ENCODE peak calls at places on chromosomes 1 and 21, in ten cellular contexts. L, S, T, B, V, E, P, C, M and J are unnamed samples.
A peak's percentile ranks its signal among the peaks of the same experiment; 100 is the strongest.

GRCh38 chr1:206691604-206692003 is 6.9 kb downstream of the MAPKAPK2 start:
- DNase-seq in L (peak; percentile 35), M (no peak), B (no peak), T (no peak), E (no peak), P (no peak), C (no peak), S (no peak), V (no peak), J (no peak)

GRCh38 chr1:90768098-90768497 is 51.0 kb upstream of the BARHL2 start:
- DNase-seq in S (no peak), L (no peak), B (no peak), V (no peak), C (no peak), E (no peak), P (no peak), M (no peak), T (no peak), J (no peak)

GRCh38 chr1:246324711-246325110 is 182.4 kb downstream of the SMYD3 start:
- DNase-seq in C (peak; percentile 14), S (peak; percentile 58), E (no peak), L (peak; percentile 27), B (peak; percentile 8), P (no peak), M (no peak), V (peak; percentile 27), T (no peak), J (peak; percentile 35)

GRCh38 chr1:186985889-186986491 is 157.2 kb downstream of the PLA2G4A start:
- DNase-seq in P (peak; percentile 28), V (peak; percentile 40), M (peak; percentile 45), B (peak; percentile 67), L (peak; percentile 78), T (peak; percentile 71), E (peak; percentile 90), C (peak; percentile 64), S (no peak), J (peak; percentile 36)

GRCh38 chr1:184191181-184191601 is 139.7 kb downstream of the TSEN15 start:
- DNase-seq in P (no peak), T (no peak), E (no peak), C (peak; percentile 10), S (no peak), B (peak; percentile 80), V (no peak), L (peak; percentile 94), M (no peak), J (peak; percentile 82)

GRCh38 chr1:223628858-223629257 is 36.6 kb downstream of the CAPN8 start:
- DNase-seq in P (no peak), T (no peak), B (peak; percentile 32), L (no peak), V (no peak), E (no peak), M (no peak), S (no peak), C (no peak), J (no peak)

GRCh38 chr1:119204169-119204568 is 63.7 kb upstream of the WARS2 start:
- DNase-seq in B (no peak), E (no peak), S (no peak), C (no peak), T (no peak), P (no peak), V (no peak), M (no peak), L (peak; percentile 7), J (no peak)

GRCh38 chr1:35564037-35564883 is 6.7 kb downstream of the NCDN start:
- DNase-seq in M (peak; percentile 85), L (peak; percentile 79), E (peak; percentile 70), V (peak; percentile 71), S (peak; percentile 84), P (peak; percentile 87), C (peak; percentile 88), T (peak; percentile 72), B (peak; percentile 89), J (peak; percentile 34)

GRCh38 chr1:55826413-55827080 is 611.4 kb upstream of the USP24 start:
- DNase-seq in T (no peak), M (no peak), L (no peak), E (no peak), B (no peak), S (no peak), C (no peak), V (no peak), P (no peak), J (no peak)

GRCh38 chr21:37905291-37905690 is 11.0 kb downstream of the KCNJ6 start:
- DNase-seq in M (no peak), S (no peak), B (no peak), V (no peak), L (no peak), P (no peak), T (no peak), C (no peak), E (no peak), J (no peak)

GRCh38 chr1:180889325-180889724 is 23.4 kb upstream of the KIAA1614 start:
- DNase-seq in V (no peak), M (no peak), P (no peak), S (no peak), E (no peak), T (no peak), B (no peak), L (no peak), C (no peak), J (no peak)

GRCh38 chr1:42146127-42146915 is 6.9 kb upstream of the GUCA2B start:
- DNase-seq in B (no peak), V (no peak), S (no peak), P (no peak), C (no peak), T (no peak), L (no peak), M (no peak), E (no peak), J (no peak)

GRCh38 chr1:11940260-11940921 is 5.9 kb downstream of the PLOD1 start:
- DNase-seq in V (peak; percentile 43), P (no peak), L (peak; percentile 31), B (peak; percentile 38), T (no peak), E (no peak), S (no peak), C (no peak), M (no peak), J (no peak)

GRCh38 chr1:94319319-94320180 is 82.2 kb upstream of the ARHGAP29 start:
- DNase-seq in P (no peak), T (no peak), L (no peak), M (no peak), V (no peak), B (no peak), C (peak; percentile 46), S (no peak), E (peak; percentile 72), J (no peak)

GRCh38 chr1:167221126-167221803 is 579 bp downstream of the POU2F1 start:
- DNase-seq in L (no peak), B (peak; percentile 74), V (peak; percentile 5), S (peak; percentile 48), C (peak; percentile 71), E (peak; percentile 7), P (no peak), T (peak; percentile 38), M (no peak), J (no peak)

GRCh38 chr1:29282135-29282923 is 46.0 kb downstream of the PTPRU start:
- DNase-seq in S (no peak), L (no peak), E (no peak), B (peak; percentile 2), T (no peak), P (no peak), C (no peak), V (no peak), M (no peak), J (no peak)

GRCh38 chr1:160768295-160768657 is 27.7 kb upstream of the LY9 start:
- DNase-seq in L (no peak), C (peak; percentile 42), V (peak; percentile 40), E (no peak), M (peak; percentile 84), S (peak; percentile 59), P (peak; percentile 49), B (no peak), T (peak; percentile 95), J (no peak)

GRCh38 chr1:203743101-203743501 is 21.9 kb upstream of the LAX1 start:
- DNase-seq in B (no peak), C (no peak), T (no peak), P (no peak), E (no peak), M (no peak), S (peak; percentile 38), V (no peak), L (no peak), J (no peak)

DNA sequence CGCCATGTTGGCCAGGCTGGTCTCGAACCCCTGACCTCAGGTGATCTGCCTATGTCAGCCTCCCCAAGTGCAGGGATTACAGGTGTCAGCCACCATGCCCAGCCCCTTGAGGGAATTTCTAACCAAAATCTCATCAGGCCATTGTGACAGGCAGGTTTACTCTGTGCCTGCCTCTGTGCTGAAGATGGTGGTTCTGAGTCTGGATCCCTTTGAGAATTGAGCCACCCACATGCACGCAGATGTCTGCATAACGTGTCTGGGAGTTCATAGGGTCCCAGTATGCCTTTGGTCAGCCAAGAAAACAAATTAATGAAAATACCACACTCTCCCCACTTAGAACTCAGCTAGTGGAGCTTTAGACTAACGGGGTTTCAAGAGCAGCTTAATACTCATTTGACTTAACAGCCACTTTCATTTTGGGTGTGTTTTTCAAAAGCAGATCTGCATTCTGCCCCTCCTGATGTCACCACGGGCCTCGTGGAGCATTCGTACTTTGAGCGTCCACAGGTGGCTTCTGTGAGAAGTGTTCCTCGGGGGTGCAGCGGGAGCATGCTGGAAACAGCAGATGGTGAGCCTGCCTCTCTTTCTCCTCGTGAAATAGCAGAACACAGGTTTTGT is 45.3 kb downstream of the DIP2A start:
- DNase-seq in V (no peak), P (no peak), S (no peak), B (no peak), E (no peak), L (no peak), C (no peak), T (no peak), M (no peak), J (no peak)
- H3K79me2 ChIP-seq in V (no peaks in the 10 kb centered on the region), P (no peaks in the 10 kb centered on the region), S (no peaks in the 10 kb centered on the region), B (no peaks in the 10 kb centered on the region), E (peaks cover 2% of the 10 kb centered on the region), L (no peaks in the 10 kb centered on the region), C (no peaks in the 10 kb centered on the region), T (no peaks in the 10 kb centered on the region), M (no peaks in the 10 kb centered on the region), J (no peaks in the 10 kb centered on the region)

GRCh38 chr1:10637400-10637799 is 159.0 kb downstream of the CASZ1 start:
- DNase-seq in C (no peak), E (no peak), L (no peak), T (no peak), P (no peak), M (no peak), V (no peak), S (no peak), B (no peak), J (no peak)
- H3K4me1 ChIP-seq in C (peaks cover 17% of the 10 kb centered on the region), E (peaks cover 7% of the 10 kb centered on the region), L (no peaks in the 10 kb centered on the region), T (no peaks in the 10 kb centered on the region), P (no peaks in the 10 kb centered on the region), M (no peaks in the 10 kb centered on the region), V (peaks cover 43% of the 10 kb centered on the region), S (no peaks in the 10 kb centered on the region), B (peaks cover 14% of the 10 kb centered on the region), J (no peaks in the 10 kb centered on the region)

GRCh38 chr1:25692560-25692959 is 76.0 kb downstream of the MAN1C1 start:
- DNase-seq in B (no peak), L (no peak), E (no peak), T (no peak), M (peak; percentile 46), C (peak; percentile 67), S (peak; percentile 68), P (peak; percentile 70), V (no peak), J (no peak)
- TF ChIP-seq CTCF in B (peak; percentile 33), L (peak; percentile 19), E (peak; percentile 42), T (peak; percentile 55), M (peak; percentile 84), C (peak; percentile 71), S (peak; percentile 74), P (peak; percentile 83), V (peak; percentile 33), J (peak; percentile 32)

GRCh38 chr1:27576846-27577245 is 27.1 kb downstream of the AHDC1 start:
- DNase-seq in V (no peak), L (no peak), E (no peak), P (no peak), B (no peak), S (no peak), C (no peak), T (no peak), M (no peak), J (no peak)
- H3K79me2 ChIP-seq in V (peaks cover 86% of the 10 kb centered on the region), L (peaks cover 61% of the 10 kb centered on the region), E (peaks cover 5% of the 10 kb centered on the region), P (peaks cover 75% of the 10 kb centered on the region), B (peaks cover 95% of the 10 kb centered on the region), S (no peaks in the 10 kb centered on the region), C (peaks cover 94% of the 10 kb centered on the region), T (no peaks in the 10 kb centered on the region), M (no peaks in the 10 kb centered on the region), J (peaks cover 71% of the 10 kb centered on the region)